ENCODE peak calls at places on chromosome 2, in five cellular contexts. E, B, F, O and C are unnamed samples.

GRCh38 chr2:70143314-70144150 is 47.3 kb downstream of the C2orf42 start:
- DNase-seq in E (peak; percentile 47), B (peak; percentile 34), F (peak; percentile 65), O (peak; percentile 70), C (no peak)

GRCh38 chr2:121209014-121209610 is 75.9 kb downstream of the TFCP2L1 start:
- DNase-seq in E (no peak), B (no peak), F (no peak), O (no peak), C (no peak)

GRCh38 chr2:95158441-95158840 is 1.2 kb downstream of the ZNF514 start:
- DNase-seq in E (no peak), B (peak; percentile 1), F (no peak), O (no peak), C (no peak)

GRCh38 chr2:63843093-63843492 is 1.4 kb downstream of the UGP2 start:
- DNase-seq in E (no peak), B (no peak), F (no peak), O (no peak), C (no peak)

GRCh38 chr2:21276163-21276562 is 152.4 kb downstream of the TDRD15 start:
- DNase-seq in E (no peak), B (no peak), F (no peak), O (no peak), C (no peak)

GRCh38 chr2:118774458-118775133 is 72.9 kb downstream of the EN1 start:
- DNase-seq in E (peak; percentile 23), B (peak; percentile 91), F (peak; percentile 27), O (peak; percentile 59), C (peak; percentile 7)

GRCh38 chr2:188291142-188291616 is 495 bp upstream of the GULP1 start:
- DNase-seq in E (peak; percentile 10), B (no peak), F (no peak), O (no peak), C (no peak)

GRCh38 chr2:14543284-14543683 is 89.2 kb upstream of the LRATD1 start:
- DNase-seq in E (no peak), B (no peak), F (no peak), O (no peak), C (no peak)

GRCh38 chr2:8169443-8169842 is 512.4 kb upstream of the ID2 start:
- DNase-seq in E (no peak), B (no peak), F (no peak), O (no peak), C (no peak)

GRCh38 chr2:99729104-99729503 is 239.3 kb upstream of the REV1 start:
- DNase-seq in E (no peak), B (no peak), F (no peak), O (no peak), C (no peak)

GRCh38 chr2:13819896-13820295 is 812.6 kb upstream of the LRATD1 start:
- DNase-seq in E (no peak), B (no peak), F (no peak), O (no peak), C (no peak)

GRCh38 chr2:125259441-125259840 is 1234.4 kb downstream of the CNTNAP5 start:
- DNase-seq in E (no peak), B (no peak), F (peak; percentile 20), O (no peak), C (peak; percentile 6)

GRCh38 chr2:57981369-57981768 is 65.2 kb upstream of the VRK2 start:
- DNase-seq in E (no peak), B (no peak), F (no peak), O (no peak), C (no peak)

GRCh38 chr2:119106301-119106897 is 52.2 kb downstream of the C1QL2 start:
- DNase-seq in E (no peak), B (peak; percentile 83), F (no peak), O (peak; percentile 43), C (no peak)

GRCh38 chr2:61922714-61923113 is 17.2 kb downstream of the COMMD1 start:
- DNase-seq in E (no peak), B (no peak), F (no peak), O (no peak), C (no peak)

GRCh38 chr2:48607307-48608014 is 10.2 kb upstream of the GTF2A1L start:
- DNase-seq in E (no peak), B (no peak), F (no peak), O (no peak), C (no peak)

GRCh38 chr2:25891672-25892071 is 13.4 kb upstream of the ASXL2 start:
- DNase-seq in E (no peak), B (no peak), F (no peak), O (no peak), C (no peak)

GRCh38 chr2:235080108-235080507 is 128.3 kb downstream of the SH3BP4 start:
- DNase-seq in E (no peak), B (no peak), F (no peak), O (no peak), C (no peak)

DNA sequence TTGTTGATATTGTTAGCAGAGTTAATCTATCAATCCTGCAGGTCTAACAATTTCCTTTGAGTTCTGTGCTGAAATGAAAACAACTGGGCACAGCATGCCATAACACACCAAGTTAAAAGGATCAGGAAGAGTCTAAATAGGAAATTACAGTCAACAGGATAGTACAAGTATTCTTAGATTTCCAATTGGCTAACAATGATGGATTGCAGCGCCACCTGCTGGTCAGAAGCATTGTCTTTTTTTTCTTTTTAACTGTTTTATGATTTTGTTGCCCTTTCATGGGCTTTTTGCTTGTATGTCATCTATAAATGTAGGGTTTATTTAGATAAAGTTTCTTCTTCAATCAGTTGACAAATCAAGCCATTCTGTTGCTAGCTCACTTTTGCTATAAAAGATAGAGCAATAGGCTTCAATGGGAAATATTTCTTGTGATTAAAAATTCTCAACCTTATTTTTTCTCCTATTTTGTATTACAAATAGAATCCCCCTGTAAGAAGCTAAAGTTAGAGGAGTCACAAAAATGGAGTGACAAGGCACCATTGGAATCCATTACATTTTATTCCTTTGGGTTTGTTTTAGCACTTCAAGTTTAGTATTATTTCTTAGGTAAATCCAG is 40.8 kb upstream of the RPRM start:
- DNase-seq in E (peak; percentile 39), B (peak; percentile 64), F (peak; percentile 38), O (peak; percentile 75), C (no peak)
- TF ChIP-seq CTCF in E (peak; percentile 55), B (peak; percentile 67), F (peak; percentile 55), O (peak; percentile 76), C (peak; percentile 67)

GRCh38 chr2:127535941-127536340 is 458 bp downstream of the MYO7B start:
- DNase-seq in E (no peak), B (no peak), F (no peak), O (no peak), C (no peak)
- TF ChIP-seq CTCF in E (no peak), B (no peak), F (no peak), O (no peak), C (no peak)

GRCh38 chr2:143717053-143717452 is 587.8 kb downstream of the ARHGAP15 start:
- DNase-seq in E (peak; percentile 58), B (no peak), F (no peak), O (no peak), C (no peak)

GRCh38 chr2:143717532-143718168 is 588.4 kb downstream of the ARHGAP15 start:
- DNase-seq in E (no peak), B (no peak), F (no peak), O (no peak), C (no peak)

GRCh38 chr2:143716527-143716926 is 587.3 kb downstream of the ARHGAP15 start:
- DNase-seq in E (no peak), B (no peak), F (no peak), O (no peak), C (no peak)

GRCh38 chr2:143725425-143725824 is 596.2 kb downstream of the ARHGAP15 start:
- DNase-seq in E (no peak), B (no peak), F (no peak), O (no peak), C (no peak)

DNA sequence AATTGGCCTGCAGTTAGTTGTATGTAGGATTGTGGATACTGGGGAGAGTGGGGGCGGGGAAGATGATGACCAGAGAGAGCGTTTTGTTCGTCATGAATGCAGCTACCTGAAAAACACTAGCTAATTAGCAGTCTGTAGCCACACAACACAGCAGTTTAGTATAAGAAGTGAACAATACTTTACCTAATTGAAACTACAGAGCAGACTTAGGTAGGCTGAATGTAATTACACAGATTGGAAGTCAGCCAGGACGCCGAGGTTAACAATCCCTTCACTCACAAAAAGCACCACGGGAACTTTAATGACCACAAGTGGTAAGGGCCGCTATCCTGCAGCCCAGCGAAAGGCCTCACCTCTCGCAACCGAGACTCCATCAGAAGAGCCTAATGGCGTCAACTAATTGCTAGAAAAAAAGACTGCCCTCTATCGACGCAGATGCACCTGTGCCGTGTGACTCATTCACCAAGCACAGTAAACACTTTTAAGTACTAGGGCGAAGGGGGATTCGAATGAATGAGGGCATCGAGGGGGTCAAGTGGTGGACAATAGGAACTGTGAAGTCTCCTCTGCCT is 591.0 kb downstream of the ARHGAP15 start:
- DNase-seq in E (no peak), B (peak; percentile 72), F (no peak), O (no peak), C (no peak)
- TF ChIP-seq CTCF in E (peak; percentile 7), B (peak; percentile 59), F (no peak), O (no peak), C (no peak)

DNA sequence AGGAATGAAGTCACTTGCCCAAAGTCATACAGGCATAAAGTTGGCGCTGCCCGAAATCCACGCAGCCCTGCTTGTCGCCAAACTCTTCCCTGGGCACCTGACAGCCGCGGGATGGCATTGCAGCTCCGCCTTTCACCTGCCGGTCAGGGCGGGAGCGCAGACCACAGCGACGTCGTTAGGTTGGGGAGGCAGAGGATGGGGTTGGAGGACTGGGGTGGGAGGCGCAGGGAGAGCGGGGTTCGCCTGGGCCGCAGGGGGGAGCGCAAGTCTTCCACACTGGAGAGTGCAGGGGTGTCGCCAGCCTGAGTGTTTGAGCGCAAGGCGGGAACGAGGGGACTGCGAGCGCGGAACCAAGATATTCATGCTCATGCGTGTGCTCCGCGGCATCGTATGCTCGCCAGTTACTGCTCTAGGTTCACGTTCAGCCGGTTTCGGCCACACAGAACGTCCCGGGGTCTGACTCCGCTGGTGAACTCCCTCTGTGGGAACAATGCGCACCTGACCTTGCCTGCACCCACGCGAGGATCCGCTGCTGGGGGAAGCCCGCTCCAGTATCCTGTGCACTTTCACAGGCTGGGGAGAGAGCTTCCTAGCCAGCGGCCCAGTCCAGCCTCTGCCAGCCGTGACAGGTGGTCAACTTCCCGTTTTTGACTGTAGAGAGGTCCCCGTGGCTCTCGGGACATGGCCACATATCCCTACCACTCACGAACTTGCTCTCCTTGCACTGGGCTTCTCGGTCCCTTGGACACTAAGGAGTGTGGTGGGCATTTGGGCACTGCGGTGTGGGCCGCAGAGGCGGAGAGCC is 767 bp upstream of the NPPC start:
- DNase-seq in E (no peak), B (peak; percentile 82), F (peak; percentile 55), O (peak; percentile 57), C (no peak)
- TF ChIP-seq CTCF in E (no peak), B (no peak), F (no peak), O (no peak), C (peak; percentile 22)

GRCh38 chr2:241007880-241008710 is 9.7 kb downstream of the SNED1 start:
- DNase-seq in E (no peak), B (no peak), F (no peak), O (no peak), C (no peak)
- TF ChIP-seq CTCF in E (no peak), B (no peak), F (no peak), O (no peak), C (no peak)

GRCh38 chr2:139850254-139850890 is 1070.2 kb upstream of the NXPH2 start:
- DNase-seq in E (no peak), B (no peak), F (no peak), O (no peak), C (no peak)
- TF ChIP-seq CTCF in E (no peak), B (no peak), F (no peak), O (no peak), C (no peak)

GRCh38 chr2:217573565-217573964 is 429.2 kb downstream of the TNS1 start:
- DNase-seq in E (peak; percentile 79), B (no peak), F (no peak), O (no peak), C (no peak)
- TF ChIP-seq CTCF in E (no peak), B (no peak), F (no peak), O (no peak), C (no peak)

GRCh38 chr2:241859436-241860183 is 916 bp upstream of the PDCD1 start:
- DNase-seq in E (peak; percentile 28), B (no peak), F (peak; percentile 88), O (peak; percentile 94), C (peak; percentile 83)
- TF ChIP-seq CTCF in E (peak; percentile 19), B (no peak), F (peak; percentile 24), O (peak; percentile 66), C (peak; percentile 41)